ENCODE peak calls at places on chromosomes 5 and 9, in seven cellular contexts. H is activated T-cell treated with anti-CD3 and anti-CD28 coated beads for 1 hour, Y is mesenteric fat pad, D is transverse colon, J is T-helper 17 cell, F is endodermal cell, K is AG08396. Z is an unnamed sample.

GRCh38 chr5:51881901-51882300 is 498.7 kb downstream of the ISL1 start:
- DNase-seq in H (no peak), Y (no peak), J (no peak), F (peak; percentile 61), D (no peak), K (no peak), Z (no peak)

GRCh38 chr9:123867034-123867433 is 62.9 kb downstream of the DENND1A start:
- DNase-seq in Y (no peak), D (no peak), K (no peak), J (no peak), F (no peak), H (no peak), Z (no peak)

GRCh38 chr5:65892801-65893200 is 33.6 kb upstream of the ERBIN start:
- DNase-seq in H (no peak), J (no peak), D (no peak), F (no peak), K (no peak), Y (no peak), Z (no peak)

GRCh38 chr9:93164085-93164484 is 19.9 kb upstream of the WNK2 start:
- DNase-seq in D (no peak), J (no peak), H (no peak), K (no peak), Y (no peak), F (peak; percentile 68), Z (no peak)

GRCh38 chr9:91143162-91143561 is 218.6 kb downstream of the AUH start:
- DNase-seq in Y (no peak), J (no peak), F (no peak), H (no peak), K (no peak), D (no peak), Z (no peak)

GRCh38 chr9:126376311-126376902 is 49.8 kb downstream of the MVB12B start:
- DNase-seq in Y (no peak), J (no peak), D (peak; percentile 74), F (peak; percentile 60), H (no peak), K (no peak), Z (no peak)

GRCh38 chr9:77291714-77292113 is 114.4 kb downstream of the VPS13A start:
- DNase-seq in Y (no peak), J (no peak), H (no peak), F (peak; percentile 77), K (peak; percentile 46), D (no peak), Z (no peak)

GRCh38 chr5:179418972-179419371 is 73.7 kb upstream of the ADAMTS2 start:
- DNase-seq in F (peak; percentile 32), J (no peak), D (no peak), H (no peak), Y (no peak), K (no peak), Z (no peak)

GRCh38 chr5:64818245-64818644 is 49.5 kb downstream of the CWC27 start:
- DNase-seq in Y (no peak), K (no peak), J (no peak), F (no peak), H (no peak), D (no peak), Z (no peak)

GRCh38 chr9:135087489-135087791 is at the start of gene OLFM1:
- DNase-seq in H (no peak), K (peak; percentile 90), D (peak; percentile 68), J (no peak), Y (no peak), F (peak; percentile 94), Z (no peak)